ENCODE peak calls at places on chromosomes 13 and 19, in five cellular contexts. U is adrenal gland, S is AG09309, B is sigmoid colon, D is fibroblast of mammary gland. G is an unnamed sample.

GRCh38 chr13:80550856-80551532 is 210.1 kb upstream of the SPRY2 start:
- DNase-seq in U (no peak), B (no peak), S (no peak), D (peak; percentile 58), G (no peak)

GRCh38 chr13:50319603-50320296 is 304.5 kb downstream of the KCNRG start:
- DNase-seq in S (peak; percentile 17), B (no peak), U (no peak), D (peak; percentile 23), G (no peak)

GRCh38 chr19:35170359-35171061 is 16.0 kb downstream of the FXYD5 start:
- DNase-seq in B (peak; percentile 54), U (no peak), D (peak; percentile 18), S (no peak), G (no peak)

GRCh38 chr19:14073232-14073924 is 792 bp downstream of the MISP3 start:
- DNase-seq in B (peak; percentile 82), U (peak; percentile 74), S (peak; percentile 31), D (peak; percentile 76), G (peak; percentile 92)

GRCh38 chr13:108963846-108964600 is 334.6 kb downstream of the MYO16 start:
- DNase-seq in S (peak; percentile 11), U (no peak), D (peak; percentile 55), B (no peak), G (no peak)

GRCh38 chr13:94267581-94267980 is 211.9 kb downstream of the DCT start:
- DNase-seq in S (no peak), D (no peak), U (no peak), B (no peak), G (no peak)

GRCh38 chr13:111621164-111621563 is 300.7 kb downstream of the TEX29 start:
- DNase-seq in D (no peak), U (no peak), S (no peak), B (no peak), G (no peak)

GRCh38 chr13:42883771-42884170 is 102.4 kb downstream of the FAM216B start:
- DNase-seq in S (no peak), U (peak; percentile 51), B (no peak), D (peak; percentile 82), G (no peak)

GRCh38 chr19:12126707-12127106 is 13.4 kb downstream of the ZNF20 start:
- DNase-seq in B (no peak), U (peak; percentile 29), S (no peak), D (peak; percentile 11), G (no peak)

GRCh38 chr19:16386619-16387240 is 62.1 kb downstream of the KLF2 start:
- DNase-seq in U (no peak), B (peak; percentile 71), D (peak; percentile 64), S (peak; percentile 18), G (peak; percentile 75)

GRCh38 chr13:40271931-40272775 is 394.3 kb downstream of the FOXO1 start:
- DNase-seq in D (peak; percentile 86), S (peak; percentile 83), U (peak; percentile 44), B (peak; percentile 93), G (no peak)

GRCh38 chr19:53703361-53703760 is 71.6 kb downstream of the DPRX start:
- DNase-seq in D (no peak), U (no peak), B (no peak), S (no peak), G (no peak)
- TF ChIP-seq CTCF in D (no peak), U (no peak), B (no peak), S (no peak), G (no peak)

DNA sequence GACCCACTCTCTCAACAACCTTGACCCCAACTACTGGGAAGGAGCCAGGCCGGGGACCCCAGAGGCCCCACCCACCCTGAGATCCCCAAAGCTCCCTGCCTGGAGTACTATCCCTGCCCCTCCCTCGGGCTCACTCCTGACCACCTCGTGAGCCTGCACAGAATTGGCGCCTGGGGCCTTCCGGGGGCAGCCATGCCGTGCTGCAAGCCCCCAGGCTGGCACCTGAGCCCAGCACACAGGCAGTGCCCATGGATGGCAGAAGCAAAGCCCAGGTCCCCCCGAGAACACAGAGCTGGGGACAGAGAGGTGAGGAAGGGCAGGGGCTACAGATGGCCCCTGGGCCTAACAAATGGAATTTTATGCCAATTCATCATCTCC is 13.9 kb downstream of the LSM4 start:
- DNase-seq in D (no peak), U (no peak), B (no peak), S (no peak), G (no peak)
- TF ChIP-seq CTCF in D (no peak), U (no peak), B (no peak), S (no peak), G (no peak)

DNA sequence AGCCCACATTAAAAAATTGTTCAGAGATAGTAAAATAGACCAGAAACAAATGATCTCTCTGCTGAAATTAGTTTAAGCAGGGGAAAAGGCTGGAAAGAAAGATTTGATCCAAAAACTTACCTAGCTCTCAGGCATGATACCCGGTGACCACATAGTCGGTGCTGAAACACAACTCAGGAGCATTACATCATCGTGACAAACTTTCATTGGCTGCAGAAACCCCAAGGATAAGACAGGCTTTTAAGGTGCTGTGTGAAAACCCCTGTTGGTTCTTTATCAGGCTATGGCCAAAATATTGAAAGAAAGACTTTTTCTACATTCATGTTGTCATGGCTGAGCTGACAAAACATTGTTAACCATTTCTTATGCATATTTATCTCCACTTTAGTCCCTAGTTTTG is 171.7 kb upstream of the KLF12 start:
- DNase-seq in B (no peak), D (peak; percentile 7), U (no peak), S (no peak), G (no peak)
- TF ChIP-seq CTCF in B (no peak), D (no peak), U (no peak), S (no peak), G (no peak)

GRCh38 chr19:56543776-56544175 is 5.0 kb downstream of the ZFP28 start:
- DNase-seq in S (no peak), D (no peak), U (no peak), B (no peak), G (no peak)

DNA sequence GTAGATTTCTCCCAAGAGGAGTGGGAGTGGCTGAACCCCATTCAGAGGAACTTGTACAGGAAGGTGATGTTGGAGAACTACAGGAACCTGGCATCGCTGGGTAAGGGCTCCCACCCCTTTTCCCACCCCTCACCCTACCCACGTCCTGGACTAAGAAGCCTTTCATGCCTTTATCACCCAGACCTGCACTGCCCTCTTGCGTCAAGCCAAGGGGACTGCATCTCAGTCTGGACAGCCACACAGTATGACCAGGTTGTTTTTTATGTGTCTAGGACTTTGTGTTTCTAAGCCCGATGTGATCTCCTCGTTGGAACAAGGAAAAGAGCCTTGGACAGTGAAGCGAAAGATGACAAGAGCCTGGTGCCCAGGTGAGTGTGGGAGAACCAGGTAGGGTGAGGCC is 8.8 kb downstream of the ZFP28 start:
- DNase-seq in D (no peak), S (no peak), B (no peak), U (no peak), G (no peak)
- TF ChIP-seq CTCF in D (peak; percentile 23), S (peak; percentile 20), B (no peak), U (no peak), G (peak; percentile 5)

GRCh38 chr19:54881884-54882283 is 7.8 kb downstream of the FCAR start:
- DNase-seq in U (no peak), S (no peak), D (no peak), B (no peak), G (no peak)

GRCh38 chr19:54883228-54883627 is 9.2 kb downstream of the FCAR start:
- DNase-seq in U (no peak), B (no peak), D (no peak), S (no peak), G (no peak)

GRCh38 chr19:54882758-54883157 is 8.7 kb downstream of the FCAR start:
- DNase-seq in U (no peak), S (no peak), B (no peak), D (no peak), G (peak; percentile 67)
- TF ChIP-seq CTCF in U (no peak), S (no peak), B (no peak), D (no peak), G (peak; percentile 38)

GRCh38 chr19:42229263-42229854 is 9.2 kb downstream of the ZNF526 start:
- DNase-seq in B (no peak), S (no peak), U (no peak), D (no peak), G (no peak)
- TF ChIP-seq CTCF in B (no peak), S (no peak), U (no peak), D (no peak), G (no peak)

G was measured in GM13977.